ENCODE peak calls at places on chromosomes 11 and 22, in nine cellular contexts. W is HEK293T; C is T-cell; V is GM23248; H is iPS-NIHi11; Q is astrocyte of the hippocampus; Y is astrocyte of the spinal cord; N is ovary; U is stimulated activated CD8-positive, alpha-beta memory T cell treated with anti-CD3 and anti-CD28 coated beads, Interleukin-15, amount 100 ng/mL, for 24 hours. I is an unnamed sample.

GRCh38 chr22:41288245-41288946 is 2.4 kb upstream of the RANGAP1 start:
- DNase-seq in V (peak; percentile 82), H (no peak), Q (peak; percentile 67), Y (peak; percentile 74), N (no peak), U (no peak), W (no peak), C (no peak), I (peak; percentile 82)

GRCh38 chr11:40787243-40787642 is 672.2 kb downstream of the LRRC4C start:
- DNase-seq in C (no peak), U (no peak), V (no peak), N (no peak), Y (no peak), Q (no peak), H (peak; percentile 7), W (no peak), I (no peak)

GRCh38 chr11:104332110-104332509 is 168.2 kb upstream of the PDGFD start:
- DNase-seq in W (peak; percentile 37), N (no peak), Y (no peak), H (peak; percentile 63), C (no peak), U (no peak), Q (no peak), V (no peak), I (peak; percentile 21)

GRCh38 chr11:64867748-64868462 is 10.5 kb downstream of the EHD1 start:
- DNase-seq in U (no peak), C (no peak), Q (no peak), Y (no peak), N (no peak), W (no peak), V (no peak), H (no peak), I (peak; percentile 39)

GRCh38 chr22:22836635-22837034 is 51.0 kb upstream of the IGLL5 start:
- DNase-seq in C (no peak), H (no peak), V (peak; percentile 19), Q (no peak), N (no peak), W (no peak), U (no peak), Y (no peak), I (no peak)

GRCh38 chr11:65274734-65275682 is 13.2 kb downstream of the POLA2 start:
- DNase-seq in U (no peak), N (peak; percentile 86), W (peak; percentile 68), H (peak; percentile 73), Y (peak; percentile 94), V (peak; percentile 96), C (no peak), Q (peak; percentile 92), I (peak; percentile 96)

GRCh38 chr22:24055283-24055682 is 44.2 kb downstream of the CABIN1 start:
- DNase-seq in H (no peak), N (no peak), Y (no peak), C (no peak), V (no peak), Q (no peak), U (no peak), W (no peak), I (no peak)

GRCh38 chr22:43263645-43264514 is 76.9 kb upstream of the TTLL12 start:
- DNase-seq in Y (peak; percentile 64), U (peak; percentile 45), N (peak; percentile 89), W (peak; percentile 68), Q (peak; percentile 86), C (peak; percentile 80), V (peak; percentile 70), H (no peak), I (peak; percentile 99)

GRCh38 chr22:36384766-36385400 is 2.9 kb downstream of the MYH9 start:
- DNase-seq in H (peak; percentile 68), W (no peak), V (peak; percentile 38), Q (peak; percentile 68), N (no peak), Y (peak; percentile 53), C (no peak), U (no peak), I (peak; percentile 71)

GRCh38 chr11:82906236-82906635 is 4.7 kb downstream of the DDIAS start:
- DNase-seq in Q (peak; percentile 29), Y (peak; percentile 55), H (no peak), C (no peak), W (no peak), V (peak; percentile 80), U (no peak), N (no peak), I (peak; percentile 49)

GRCh38 chr22:50600967-50601668 is 525 bp downstream of the MAPK8IP2 start:
- DNase-seq in U (no peak), V (no peak), C (no peak), Y (no peak), H (peak; percentile 59), Q (no peak), W (peak; percentile 32), N (peak; percentile 54), I (no peak)

GRCh38 chr11:100556781-100557180 is 130.3 kb upstream of the ARHGAP42 start:
- DNase-seq in C (no peak), Q (no peak), H (no peak), W (no peak), Y (no peak), N (no peak), U (no peak), V (no peak), I (no peak)

GRCh38 chr11:44427432-44427831 is 117.5 kb upstream of the ALX4 start:
- DNase-seq in U (no peak), N (no peak), V (no peak), Q (no peak), C (no peak), W (peak; percentile 57), Y (no peak), H (peak; percentile 73), I (peak; percentile 5)

GRCh38 chr11:111357150-111358037 is 21.7 kb downstream of the POU2AF1 start:
- DNase-seq in C (no peak), H (no peak), Y (no peak), W (no peak), Q (no peak), N (no peak), U (no peak), V (no peak), I (no peak)

GRCh38 chr22:46754110-46754799 is 8.2 kb upstream of the TBC1D22A start:
- DNase-seq in Y (peak; percentile 98), C (no peak), W (no peak), U (no peak), V (peak; percentile 100), Q (peak; percentile 97), H (peak; percentile 38), N (peak; percentile 73), I (peak; percentile 99)

GRCh38 chr11:23903044-23903704 is 593.7 kb upstream of the LUZP2 start:
- DNase-seq in C (no peak), Q (peak; percentile 87), V (peak; percentile 85), U (no peak), N (no peak), H (peak; percentile 5), Y (peak; percentile 90), W (no peak), I (peak; percentile 20)

GRCh38 chr11:119722281-119722794 is 6.7 kb downstream of the NECTIN1 start:
- DNase-seq in C (no peak), N (no peak), U (no peak), Q (no peak), H (no peak), W (no peak), Y (no peak), V (no peak), I (no peak)

GRCh38 chr11:134483857-134484256 is 71.8 kb upstream of the B3GAT1 start:
- DNase-seq in W (no peak), U (no peak), H (no peak), V (no peak), C (no peak), N (no peak), Q (no peak), Y (no peak), I (no peak)

GRCh38 chr11:100932474-100933100 is 197.0 kb downstream of the PGR start:
- DNase-seq in H (peak; percentile 31), Q (peak; percentile 55), C (no peak), Y (peak; percentile 56), U (no peak), V (peak; percentile 58), N (no peak), W (peak; percentile 24), I (peak; percentile 45)

GRCh38 chr11:91163619-91164451 is 941.0 kb upstream of the CHORDC1 start:
- DNase-seq in Q (peak; percentile 68), Y (peak; percentile 73), N (no peak), W (no peak), H (peak; percentile 8), U (no peak), V (no peak), C (no peak), I (no peak)

GRCh38 chr11:5280582-5281102 is 10.9 kb upstream of the HBE1 start:
- DNase-seq in W (peak; percentile 13), C (no peak), N (peak; percentile 55), Q (peak; percentile 90), Y (peak; percentile 99), H (peak; percentile 45), U (no peak), V (peak; percentile 98), I (peak; percentile 74)

GRCh38 chr22:40449676-40450035 is 79.3 kb downstream of the SGSM3 start:
- DNase-seq in H (no peak), V (peak; percentile 87), C (no peak), Y (peak; percentile 57), Q (peak; percentile 81), U (no peak), N (no peak), W (no peak), I (no peak)

GRCh38 chr11:94755494-94755893 is 12.7 kb upstream of the AMOTL1 start:
- DNase-seq in V (no peak), U (no peak), W (no peak), Y (no peak), H (no peak), Q (no peak), N (no peak), C (no peak), I (no peak)

GRCh38 chr11:28835317-28835716 is 727.1 kb downstream of the METTL15 start:
- DNase-seq in Y (no peak), H (no peak), N (no peak), C (no peak), U (no peak), Q (no peak), V (no peak), W (no peak), I (peak; percentile 2)

GRCh38 chr11:107427569-107428180 is 29.9 kb downstream of the CWF19L2 start:
- DNase-seq in U (no peak), H (no peak), V (no peak), W (no peak), Q (no peak), N (no peak), Y (no peak), C (no peak), I (peak; percentile 29)

GRCh38 chr22:25874327-25874726 is 132.3 kb downstream of the MYO18B start:
- DNase-seq in H (no peak), C (no peak), V (no peak), W (no peak), N (no peak), U (no peak), Y (no peak), Q (no peak), I (no peak)

GRCh38 chr22:28582806-28583205 is 96.8 kb downstream of the TTC28 start:
- DNase-seq in V (peak; percentile 93), W (no peak), C (no peak), U (no peak), H (peak; percentile 49), N (no peak), Q (peak; percentile 46), Y (peak; percentile 82), I (no peak)

GRCh38 chr11:47376543-47377371 is 1.6 kb downstream of the SPI1 start:
- DNase-seq in C (no peak), Y (no peak), H (no peak), Q (no peak), V (peak; percentile 23), N (no peak), W (no peak), U (no peak), I (no peak)

GRCh38 chr11:112722876-112723275 is 238.3 kb upstream of the NCAM1 start:
- DNase-seq in W (no peak), C (no peak), U (no peak), N (no peak), Y (no peak), V (no peak), H (no peak), Q (no peak), I (no peak)

I was measured in dermis blood vessel endothelial cell.